ENCODE peak calls at places on chromosomes 6 and 20, in seven cellular contexts. K is cardiac fibroblast; M is T follicular helper cell; L is stimulated activated naive B cell treated with anti-CD40 and anti-IgM and Interleukin-4, amounts not matched to agents 10 μg/mL and 1 μg/mL and 100 μg/mL, for 72 hours; O is activated CD4-positive, alpha-beta T cell treated with anti-CD3 and anti-CD28 coated beads, Interleukin-2, amount 50 U/mL, for 24 hours; D is T-helper 2 cell; P is endothelial cell. N is an unnamed sample.

GRCh38 chr6:36610576-36611336 is 16.6 kb downstream of the SRSF3 start:
- DNase-seq in L (no peak), P (no peak), M (no peak), O (no peak), D (no peak), K (peak), N (no peak)

GRCh38 chr6:98957440-98957839 is 9.7 kb upstream of the FBXL4 start:
- DNase-seq in K (peak), O (no peak), L (no peak), P (peak), M (no peak), D (no peak), N (no peak)

GRCh38 chr20:10228330-10228729 is 9.7 kb downstream of the SNAP25 start:
- DNase-seq in D (no peak), P (no peak), M (no peak), K (no peak), L (no peak), O (no peak), N (no peak)

GRCh38 chr6:44000164-44000842 is 126.9 kb downstream of the MRPL14 start:
- DNase-seq in M (no peak), L (peak), K (no peak), O (no peak), D (no peak), P (no peak), N (no peak)

GRCh38 chr20:37257993-37258392 is 3.6 kb downstream of the GHRH start:
- DNase-seq in P (no peak), O (no peak), L (no peak), M (no peak), D (no peak), K (no peak), N (no peak)

GRCh38 chr6:155026366-155027045 is 31.4 kb downstream of the TIAM2 start:
- DNase-seq in P (no peak), K (peak), L (no peak), M (no peak), O (no peak), D (no peak), N (peak)

GRCh38 chr6:69914015-69914485 is 47.7 kb downstream of the COL19A1 start:
- DNase-seq in D (no peak), K (no peak), O (no peak), M (no peak), L (no peak), P (no peak), N (no peak)

GRCh38 chr6:81561731-81562130 is 190.8 kb downstream of the TENT5A start:
- DNase-seq in L (no peak), M (no peak), P (no peak), D (no peak), O (no peak), K (no peak), N (no peak)

GRCh38 chr6:3253597-3253961 is 5.2 kb upstream of the PSMG4 start:
- DNase-seq in O (no peak), D (no peak), L (no peak), M (no peak), K (no peak), P (no peak), N (no peak)

GRCh38 chr6:3715285-3715684 is 36.2 kb downstream of the PXDC1 start:
- DNase-seq in O (no peak), M (no peak), P (no peak), D (no peak), K (no peak), L (no peak), N (no peak)

GRCh38 chr6:141744194-141744925 is 388.4 kb upstream of the GJE1 start:
- DNase-seq in L (no peak), O (no peak), M (no peak), D (no peak), K (no peak), P (no peak), N (no peak)

GRCh38 chr6:142805042-142805441 is 139.9 kb downstream of the HIVEP2 start:
- DNase-seq in P (no peak), K (no peak), D (no peak), L (no peak), O (no peak), M (no peak), N (no peak)

GRCh38 chr6:56909115-56909907 is 45.6 kb upstream of the BEND6 start:
- DNase-seq in M (no peak), P (no peak), O (no peak), K (peak), L (no peak), D (no peak), N (no peak)

GRCh38 chr20:20593447-20594170 is 118.8 kb downstream of the RALGAPA2 start:
- DNase-seq in O (no peak), K (peak), P (peak), M (no peak), D (no peak), L (peak), N (peak)

GRCh38 chr6:121573466-121573865 is 138.0 kb downstream of the GJA1 start:
- DNase-seq in O (no peak), L (no peak), D (no peak), K (peak), P (no peak), M (no peak), N (no peak)

GRCh38 chr6:104940881-104941693 is 15.8 kb upstream of the LIN28B start:
- DNase-seq in L (peak), D (no peak), K (peak), O (no peak), P (peak), M (no peak), N (no peak)

GRCh38 chr20:2124632-2125131 is 23.1 kb downstream of the STK35 start:
- DNase-seq in P (no peak), K (no peak), L (peak), O (no peak), M (no peak), D (no peak), N (no peak)

GRCh38 chr6:44171899-44172546 is 13.4 kb downstream of the CAPN11 start:
- DNase-seq in D (no peak), O (no peak), L (no peak), P (no peak), K (no peak), M (no peak), N (no peak)

GRCh38 chr6:43771210-43771857 is 1.3 kb downstream of the VEGFA start:
- DNase-seq in M (peak), P (peak), D (peak), O (peak), L (peak), K (peak), N (peak)

GRCh38 chr6:84643778-84644177 is 120.6 kb downstream of the TBX18 start:
- DNase-seq in L (no peak), D (no peak), P (no peak), O (no peak), K (no peak), M (no peak), N (no peak)

GRCh38 chr6:56570434-56571359 is 72.0 kb downstream of the DST start:
- DNase-seq in O (no peak), D (no peak), K (peak), M (no peak), P (no peak), L (no peak), N (no peak)

GRCh38 chr20:36573798-36574277 is 441 bp downstream of the TGIF2 start:
- DNase-seq in O (no peak), K (no peak), M (peak), P (peak), L (peak), D (peak), N (no peak)

GRCh38 chr20:62554214-62554897 is 78.6 kb upstream of the GATA5 start:
- DNase-seq in K (no peak), L (no peak), D (no peak), O (no peak), M (no peak), P (no peak), N (no peak)

GRCh38 chr6:106849130-106849529 is 125.4 kb downstream of the CD24 start:
- DNase-seq in L (no peak), M (no peak), P (no peak), O (no peak), K (no peak), D (no peak), N (no peak)

GRCh38 chr20:45823949-45824835 is 2.9 kb downstream of the TNNC2 start:
- DNase-seq in O (no peak), P (peak), L (peak), M (peak), K (peak), D (peak), N (peak)

GRCh38 chr6:151765444-151765886 is 42.0 kb upstream of the ESR1 start:
- DNase-seq in O (peak), M (peak), L (peak), P (peak), K (peak), D (no peak), N (no peak)

GRCh38 chr20:58514321-58515239 is 619 bp downstream of the APCDD1L start:
- DNase-seq in L (no peak), O (no peak), D (no peak), P (no peak), M (no peak), K (peak), N (peak)